ENCODE peak calls at places on chromosomes 13 and 19, in four cellular contexts. One of them, this sample, is unnamed.

GRCh38 chr13:47869780-47870179 is 131.3 kb downstream of the SUCLA2 start:
- DNase-seq in GM23248: no peak
- DNase-seq in OCI-LY7: no peak
- DNase-seq in endodermal cell: no peak
- DNase-seq in this sample: no peak

GRCh38 chr19:4014541-4015491 is 7.3 kb downstream of the PIAS4 start:
- DNase-seq in OCI-LY7: peak; percentile 14
- DNase-seq in endodermal cell: peak; percentile 89
- DNase-seq in GM23248: no peak
- DNase-seq in this sample: peak; percentile 77

GRCh38 chr13:46846736-46847135 is 49.8 kb upstream of the ESD start:
- DNase-seq in endodermal cell: no peak
- DNase-seq in OCI-LY7: no peak
- DNase-seq in GM23248: peak; percentile 2
- DNase-seq in this sample: no peak

GRCh38 chr13:23375007-23375971 is 58.2 kb downstream of the SACS start:
- DNase-seq in endodermal cell: peak; percentile 99
- DNase-seq in GM23248: peak; percentile 98
- DNase-seq in OCI-LY7: peak; percentile 93
- DNase-seq in this sample: peak; percentile 98

GRCh38 chr13:99900960-99901359 is 70.6 kb downstream of the ZIC5 start:
- DNase-seq in endodermal cell: no peak
- DNase-seq in OCI-LY7: no peak
- DNase-seq in GM23248: no peak
- DNase-seq in this sample: no peak

GRCh38 chr19:8138201-8138600 is 11.2 kb downstream of the FBN3 start:
- DNase-seq in endodermal cell: no peak
- DNase-seq in OCI-LY7: no peak
- DNase-seq in GM23248: no peak
- DNase-seq in this sample: no peak

GRCh38 chr13:23986619-23987018 is 89.3 kb upstream of the C1QTNF9B start:
- DNase-seq in OCI-LY7: no peak
- DNase-seq in endodermal cell: no peak
- DNase-seq in GM23248: peak; percentile 70
- DNase-seq in this sample: no peak

GRCh38 chr19:1131718-1132552 is 28.1 kb downstream of the GPX4 start:
- DNase-seq in endodermal cell: peak; percentile 86
- DNase-seq in GM23248: peak; percentile 99
- DNase-seq in OCI-LY7: peak; percentile 89
- DNase-seq in this sample: peak; percentile 91

GRCh38 chr13:94065741-94066140 is 413.7 kb downstream of the DCT start:
- DNase-seq in OCI-LY7: no peak
- DNase-seq in endodermal cell: no peak
- DNase-seq in GM23248: peak; percentile 62
- DNase-seq in this sample: no peak

GRCh38 chr13:24392972-24393371 is 83.6 kb downstream of the C1QTNF9 start:
- DNase-seq in GM23248: no peak
- DNase-seq in OCI-LY7: no peak
- DNase-seq in endodermal cell: no peak
- DNase-seq in this sample: no peak

GRCh38 chr13:95099541-95099940 is 201.7 kb downstream of the ABCC4 start:
- DNase-seq in GM23248: no peak
- DNase-seq in OCI-LY7: no peak
- DNase-seq in endodermal cell: no peak
- DNase-seq in this sample: no peak

GRCh38 chr19:12544401-12544876 is 6.8 kb downstream of the ZNF564 start:
- DNase-seq in OCI-LY7: no peak
- DNase-seq in GM23248: peak; percentile 32
- DNase-seq in endodermal cell: no peak
- DNase-seq in this sample: no peak

GRCh38 chr13:88464851-88465250 is 793.7 kb downstream of the SLITRK5 start:
- DNase-seq in OCI-LY7: no peak
- DNase-seq in GM23248: no peak
- DNase-seq in endodermal cell: no peak
- DNase-seq in this sample: no peak

GRCh38 chr19:18660051-18660910 is 23.2 kb upstream of the CRTC1 start:
- DNase-seq in OCI-LY7: no peak
- DNase-seq in GM23248: peak; percentile 37
- DNase-seq in endodermal cell: peak; percentile 43
- DNase-seq in this sample: peak; percentile 83

GRCh38 chr19:42412223-42412622 is 15.0 kb downstream of the LIPE start:
- DNase-seq in endodermal cell: peak; percentile 44
- DNase-seq in OCI-LY7: no peak
- DNase-seq in GM23248: no peak
- DNase-seq in this sample: no peak

GRCh38 chr19:3857449-3858003 is 11.3 kb downstream of the ZFR2 start:
- DNase-seq in OCI-LY7: peak; percentile 39
- DNase-seq in GM23248: no peak
- DNase-seq in endodermal cell: no peak
- DNase-seq in this sample: no peak

GRCh38 chr13:81089758-81090157 is 748.8 kb upstream of the SPRY2 start:
- DNase-seq in GM23248: no peak
- DNase-seq in endodermal cell: no peak
- DNase-seq in OCI-LY7: no peak
- DNase-seq in this sample: no peak

GRCh38 chr13:31962661-31963345 is 68.8 kb upstream of the FRY start:
- DNase-seq in GM23248: peak; percentile 26
- DNase-seq in endodermal cell: no peak
- DNase-seq in OCI-LY7: no peak
- DNase-seq in this sample: no peak

GRCh38 chr19:52640916-52641315 is 2.8 kb upstream of the ZNF83 start:
- DNase-seq in OCI-LY7: no peak
- DNase-seq in GM23248: peak; percentile 71
- DNase-seq in endodermal cell: peak; percentile 76
- DNase-seq in this sample: no peak

GRCh38 chr13:77860621-77861020 is 58.0 kb downstream of the EDNRB start:
- DNase-seq in endodermal cell: no peak
- DNase-seq in GM23248: peak; percentile 82
- DNase-seq in OCI-LY7: no peak
- DNase-seq in this sample: no peak

GRCh38 chr13:80877209-80877943 is 536.5 kb upstream of the SPRY2 start:
- DNase-seq in endodermal cell: no peak
- DNase-seq in OCI-LY7: no peak
- DNase-seq in GM23248: no peak
- DNase-seq in this sample: no peak

GRCh38 chr13:102608944-102609343 is 12.2 kb downstream of the TPP2 start:
- DNase-seq in OCI-LY7: no peak
- DNase-seq in GM23248: no peak
- DNase-seq in endodermal cell: no peak
- DNase-seq in this sample: no peak

GRCh38 chr13:52600666-52601065 is 41.6 kb upstream of the HNRNPA1L2 start:
- DNase-seq in endodermal cell: no peak
- DNase-seq in GM23248: peak; percentile 46
- DNase-seq in OCI-LY7: no peak
- DNase-seq in this sample: no peak

GRCh38 chr13:32045963-32046785 is 14.6 kb downstream of the FRY start:
- DNase-seq in OCI-LY7: peak; percentile 76
- DNase-seq in endodermal cell: no peak
- DNase-seq in GM23248: peak; percentile 53
- DNase-seq in this sample: no peak

GRCh38 chr19:41967056-41967783 is 8.1 kb upstream of the RABAC1 start:
- DNase-seq in OCI-LY7: no peak
- DNase-seq in GM23248: no peak
- DNase-seq in endodermal cell: no peak
- DNase-seq in this sample: no peak

GRCh38 chr19:4977299-4978174 is 8.6 kb downstream of the KDM4B start:
- DNase-seq in GM23248: peak; percentile 98
- DNase-seq in OCI-LY7: no peak
- DNase-seq in endodermal cell: no peak
- DNase-seq in this sample: peak; percentile 91

GRCh38 chr13:65966991-65967451 is 1263.1 kb downstream of the PCDH9 start:
- DNase-seq in OCI-LY7: peak; percentile 52
- DNase-seq in endodermal cell: peak; percentile 66
- DNase-seq in GM23248: peak; percentile 29
- DNase-seq in this sample: no peak

GRCh38 chr19:3983936-3984583 is 1.2 kb downstream of the EEF2 start:
- DNase-seq in GM23248: peak; percentile 88
- DNase-seq in endodermal cell: peak; percentile 56
- DNase-seq in OCI-LY7: peak; percentile 81
- DNase-seq in this sample: peak; percentile 71

GRCh38 chr19:10399878-10400277 is 3.5 kb downstream of the CDC37 start:
- DNase-seq in OCI-LY7: no peak
- DNase-seq in GM23248: no peak
- DNase-seq in endodermal cell: no peak
- DNase-seq in this sample: no peak

GRCh38 chr13:50085063-50085462 is 69.8 kb downstream of the KCNRG start:
- DNase-seq in OCI-LY7: peak; percentile 42
- DNase-seq in endodermal cell: no peak
- DNase-seq in GM23248: peak; percentile 75
- DNase-seq in this sample: no peak

GRCh38 chr19:35138305-35138799 is 272 bp upstream of the FXYD1 start:
- DNase-seq in OCI-LY7: no peak
- DNase-seq in endodermal cell: no peak
- DNase-seq in GM23248: no peak
- DNase-seq in this sample: peak; percentile 87

GRCh38 chr19:35139618-35139943 is 957 bp downstream of the FXYD1 start:
- DNase-seq in GM23248: no peak
- DNase-seq in OCI-LY7: no peak
- DNase-seq in endodermal cell: no peak
- DNase-seq in this sample: peak; percentile 82

GRCh38 chr19:35136231-35136630 is 1.4 kb upstream of the LGI4 start:
- DNase-seq in GM23248: no peak
- DNase-seq in OCI-LY7: no peak
- DNase-seq in endodermal cell: no peak
- DNase-seq in this sample: no peak

GRCh38 chr19:35135389-35135909 is 590 bp upstream of the LGI4 start:
- DNase-seq in GM23248: peak; percentile 67
- DNase-seq in OCI-LY7: peak; percentile 79
- DNase-seq in endodermal cell: peak; percentile 94
- DNase-seq in this sample: peak; percentile 90

GRCh38 chr19:35136977-35137702 is 1.5 kb upstream of the FXYD1 start:
- DNase-seq in GM23248: peak; percentile 9
- DNase-seq in endodermal cell: no peak
- DNase-seq in OCI-LY7: no peak
- DNase-seq in this sample: no peak
- H3K4me1 ChIP-seq in GM23248: peaks cover 13% of the 10 kb centered on the region
- H3K4me1 ChIP-seq in endodermal cell: no peaks in the 10 kb centered on the region
- H3K4me1 ChIP-seq in OCI-LY7: peaks cover 23% of the 10 kb centered on the region
- H3K4me1 ChIP-seq in this sample: peaks cover 46% of the 10 kb centered on the region

DNA sequence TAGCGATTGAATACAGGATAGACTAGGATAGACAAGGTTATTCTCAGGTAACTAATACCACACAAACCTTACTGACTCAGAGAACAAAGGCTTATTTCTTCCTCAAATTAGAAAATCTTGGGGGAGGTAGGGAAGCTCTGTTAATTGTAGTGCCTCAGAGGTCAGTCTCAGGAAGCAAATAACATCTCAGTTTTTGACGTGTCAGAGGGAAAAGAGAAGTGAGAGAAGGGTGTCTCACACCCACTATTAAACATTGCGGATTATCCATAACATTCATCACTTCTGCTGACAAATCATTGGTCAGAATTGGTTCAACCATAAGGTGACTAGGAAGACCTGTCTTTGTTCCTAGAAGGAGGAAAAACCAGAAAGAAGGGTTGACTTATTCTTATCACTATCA is 579.4 kb upstream of the MIR17HG start:
- DNase-seq in endodermal cell: no peak
- DNase-seq in GM23248: no peak
- DNase-seq in OCI-LY7: no peak
- DNase-seq in this sample: no peak
- H3K4me1 ChIP-seq in endodermal cell: peaks cover 9% of the 10 kb centered on the region
- H3K4me1 ChIP-seq in GM23248: no peaks in the 10 kb centered on the region
- H3K4me1 ChIP-seq in OCI-LY7: no peaks in the 10 kb centered on the region
- H3K4me1 ChIP-seq in this sample: no peaks in the 10 kb centered on the region

DNA sequence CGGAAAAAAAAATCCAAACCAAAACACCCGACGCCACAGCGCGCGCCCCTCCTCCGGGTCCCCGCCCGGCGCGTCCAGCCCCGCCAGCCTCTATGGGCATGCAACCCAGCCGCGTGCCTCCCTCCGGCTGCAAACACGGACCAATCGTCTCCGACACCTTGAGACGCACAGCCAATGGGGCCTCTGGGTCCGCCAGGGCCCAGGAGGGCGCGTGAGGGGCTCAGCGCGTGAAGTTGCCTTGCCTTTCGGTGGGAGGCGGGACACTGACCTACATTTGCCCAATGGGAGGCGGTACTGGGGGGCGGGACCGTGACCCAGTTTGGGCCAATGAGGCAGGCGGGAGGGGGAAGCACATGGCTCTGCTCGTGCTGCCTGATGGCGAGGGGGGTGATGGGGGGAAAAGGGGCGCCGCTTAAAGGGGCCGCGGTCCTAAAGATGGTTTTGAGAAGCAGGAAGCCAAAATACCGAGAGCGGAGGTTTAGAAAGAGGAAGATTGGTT is 319 bp upstream of the DBP start:
- DNase-seq in GM23248: peak; percentile 98
- DNase-seq in OCI-LY7: peak; percentile 100
- DNase-seq in endodermal cell: peak; percentile 99
- DNase-seq in this sample: peak; percentile 100
- H3K4me1 ChIP-seq in GM23248: peaks cover 36% of the 10 kb centered on the region
- H3K4me1 ChIP-seq in OCI-LY7: peaks cover 45% of the 10 kb centered on the region
- H3K4me1 ChIP-seq in endodermal cell: peaks cover 11% of the 10 kb centered on the region
- H3K4me1 ChIP-seq in this sample: no peaks in the 10 kb centered on the region

GRCh38 chr19:48368942-48369341 is 4.8 kb downstream of the SYNGR4 start:
- DNase-seq in GM23248: no peak
- DNase-seq in OCI-LY7: no peak
- DNase-seq in endodermal cell: no peak
- DNase-seq in this sample: no peak
- H3K4me1 ChIP-seq in GM23248: no peaks in the 10 kb centered on the region
- H3K4me1 ChIP-seq in OCI-LY7: peaks cover 9% of the 10 kb centered on the region
- H3K4me1 ChIP-seq in endodermal cell: no peaks in the 10 kb centered on the region
- H3K4me1 ChIP-seq in this sample: peaks cover 5% of the 10 kb centered on the region

DNA sequence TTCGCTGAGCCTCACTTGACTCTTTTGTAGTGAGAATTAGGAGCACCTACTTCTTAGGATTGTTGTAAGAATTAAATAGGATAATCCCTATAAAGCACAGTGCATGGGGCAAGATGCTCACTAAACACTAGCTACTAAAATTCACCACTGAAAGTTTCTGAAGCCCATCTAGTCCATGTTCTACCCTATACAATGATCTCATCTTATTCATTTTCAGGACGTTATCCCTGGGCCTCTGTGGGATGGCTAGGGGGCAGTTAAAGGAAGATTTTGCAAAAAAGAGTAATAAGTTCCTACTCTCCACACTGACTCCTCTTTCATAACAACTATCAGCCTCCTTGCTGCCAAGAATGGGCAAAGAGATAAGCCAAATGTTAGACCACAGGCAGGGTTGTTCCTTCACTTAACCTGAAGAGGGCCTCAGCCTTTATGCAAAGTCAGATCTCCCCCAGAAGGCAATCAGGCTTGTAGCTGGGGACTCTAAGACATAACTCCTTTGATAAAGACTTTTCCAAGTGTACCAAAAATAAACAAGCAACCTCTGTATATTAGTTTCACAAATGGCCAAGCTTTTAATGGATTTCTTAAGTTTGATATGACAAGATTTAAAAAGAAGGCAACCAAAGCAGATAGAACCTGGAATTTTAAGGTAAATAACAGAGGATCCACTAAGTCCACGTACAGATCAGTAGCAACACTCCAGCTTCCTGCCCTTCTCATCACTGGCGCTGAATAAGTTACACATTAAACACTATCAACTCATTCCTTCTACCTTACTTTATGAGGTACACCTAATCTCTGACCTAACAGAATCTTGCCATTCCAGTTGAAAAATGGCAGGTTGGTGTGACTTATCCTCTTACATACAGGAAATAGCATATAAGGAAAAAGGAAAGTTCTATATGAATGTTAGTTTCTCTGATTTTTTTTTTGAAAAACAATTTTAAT is 44.4 kb downstream of the ELF1 start:
- DNase-seq in endodermal cell: peak; percentile 64
- DNase-seq in GM23248: peak; percentile 51
- DNase-seq in OCI-LY7: peak; percentile 78
- DNase-seq in this sample: no peak
- H3K4me1 ChIP-seq in endodermal cell: no peaks in the 10 kb centered on the region
- H3K4me1 ChIP-seq in GM23248: peaks cover 7% of the 10 kb centered on the region
- H3K4me1 ChIP-seq in OCI-LY7: peaks cover 82% of the 10 kb centered on the region
- H3K4me1 ChIP-seq in this sample: peaks cover 41% of the 10 kb centered on the region

GRCh38 chr13:112233256-112233655 is 142.9 kb upstream of the SPACA7 start:
- DNase-seq in OCI-LY7: no peak
- DNase-seq in GM23248: no peak
- DNase-seq in endodermal cell: no peak
- DNase-seq in this sample: no peak
- H3K4me1 ChIP-seq in OCI-LY7: no peaks in the 10 kb centered on the region
- H3K4me1 ChIP-seq in GM23248: no peaks in the 10 kb centered on the region
- H3K4me1 ChIP-seq in endodermal cell: no peaks in the 10 kb centered on the region
- H3K4me1 ChIP-seq in this sample: no peaks in the 10 kb centered on the region